ENCODE peak calls at places on chromosomes 7 and 10, in seven cellular contexts. One of them, this sample, is unnamed.

GRCh38 chr10:128927389-128927788 is 539.7 kb upstream of the MGMT start:
- DNase-seq in iPS-NIHi11: no peak
- DNase-seq in mucosa of descending colon: no peak
- DNase-seq in HT1080: no peak
- DNase-seq in LHCN-M2: no peak
- DNase-seq in HuH-7: no peak
- DNase-seq in hippocampal formation: no peak
- DNase-seq in this sample: no peak

GRCh38 chr10:133565441-133566294 is at the start of gene SYCE1:
- DNase-seq in LHCN-M2: no peak
- DNase-seq in hippocampal formation: no peak
- DNase-seq in HuH-7: peak
- DNase-seq in mucosa of descending colon: no peak
- DNase-seq in iPS-NIHi11: no peak
- DNase-seq in HT1080: peak
- DNase-seq in this sample: peak

GRCh38 chr10:66180651-66181318 is 745.1 kb upstream of the LRRTM3 start:
- DNase-seq in HuH-7: peak
- DNase-seq in hippocampal formation: peak
- DNase-seq in mucosa of descending colon: no peak
- DNase-seq in LHCN-M2: peak
- DNase-seq in HT1080: peak
- DNase-seq in iPS-NIHi11: peak
- DNase-seq in this sample: peak

GRCh38 chr7:32500922-32501341 is 5.6 kb downstream of the AVL9 start:
- DNase-seq in iPS-NIHi11: no peak
- DNase-seq in HuH-7: no peak
- DNase-seq in HT1080: peak
- DNase-seq in hippocampal formation: peak
- DNase-seq in LHCN-M2: peak
- DNase-seq in mucosa of descending colon: no peak
- DNase-seq in this sample: no peak

GRCh38 chr10:91477236-91477635 is 67.1 kb downstream of the HECTD2 start:
- DNase-seq in HT1080: no peak
- DNase-seq in HuH-7: no peak
- DNase-seq in iPS-NIHi11: no peak
- DNase-seq in LHCN-M2: no peak
- DNase-seq in hippocampal formation: no peak
- DNase-seq in mucosa of descending colon: no peak
- DNase-seq in this sample: no peak

GRCh38 chr10:119051775-119052174 is 22.3 kb downstream of the NANOS1 start:
- DNase-seq in iPS-NIHi11: no peak
- DNase-seq in LHCN-M2: no peak
- DNase-seq in HuH-7: no peak
- DNase-seq in HT1080: no peak
- DNase-seq in hippocampal formation: no peak
- DNase-seq in mucosa of descending colon: no peak
- DNase-seq in this sample: no peak

GRCh38 chr10:58152698-58153263 is 114.9 kb downstream of the IPMK start:
- DNase-seq in iPS-NIHi11: peak
- DNase-seq in HT1080: peak
- DNase-seq in LHCN-M2: peak
- DNase-seq in mucosa of descending colon: no peak
- DNase-seq in hippocampal formation: peak
- DNase-seq in HuH-7: peak
- DNase-seq in this sample: peak

GRCh38 chr7:5594616-5595544 is 171.2 kb upstream of the TNRC18 start:
- DNase-seq in HuH-7: peak
- DNase-seq in mucosa of descending colon: no peak
- DNase-seq in hippocampal formation: no peak
- DNase-seq in HT1080: peak
- DNase-seq in iPS-NIHi11: peak
- DNase-seq in LHCN-M2: peak
- DNase-seq in this sample: peak

GRCh38 chr7:94449151-94449725 is 54.5 kb downstream of the COL1A2 start:
- DNase-seq in HuH-7: no peak
- DNase-seq in LHCN-M2: peak
- DNase-seq in HT1080: peak
- DNase-seq in mucosa of descending colon: no peak
- DNase-seq in hippocampal formation: peak
- DNase-seq in iPS-NIHi11: peak
- DNase-seq in this sample: peak

GRCh38 chr7:112752576-112752975 is 37.6 kb downstream of the TMEM168 start:
- DNase-seq in HuH-7: no peak
- DNase-seq in hippocampal formation: no peak
- DNase-seq in mucosa of descending colon: no peak
- DNase-seq in iPS-NIHi11: no peak
- DNase-seq in LHCN-M2: no peak
- DNase-seq in HT1080: no peak
- DNase-seq in this sample: no peak

GRCh38 chr10:72665925-72666324 is 26.0 kb upstream of the MCU start:
- DNase-seq in LHCN-M2: peak
- DNase-seq in mucosa of descending colon: no peak
- DNase-seq in HT1080: peak
- DNase-seq in HuH-7: no peak
- DNase-seq in hippocampal formation: no peak
- DNase-seq in iPS-NIHi11: no peak
- DNase-seq in this sample: no peak

GRCh38 chr7:77544523-77544922 is 7.4 kb downstream of the PTPN12 start:
- DNase-seq in LHCN-M2: no peak
- DNase-seq in HuH-7: no peak
- DNase-seq in hippocampal formation: no peak
- DNase-seq in mucosa of descending colon: no peak
- DNase-seq in HT1080: no peak
- DNase-seq in iPS-NIHi11: no peak
- DNase-seq in this sample: no peak

GRCh38 chr10:100890141-100890695 is 22.5 kb upstream of the SLF2 start:
- DNase-seq in mucosa of descending colon: no peak
- DNase-seq in hippocampal formation: no peak
- DNase-seq in HuH-7: no peak
- DNase-seq in iPS-NIHi11: no peak
- DNase-seq in HT1080: no peak
- DNase-seq in LHCN-M2: no peak
- DNase-seq in this sample: no peak

GRCh38 chr7:91836065-91836368 is 44.5 kb downstream of the MTERF1 start:
- DNase-seq in LHCN-M2: peak
- DNase-seq in iPS-NIHi11: no peak
- DNase-seq in mucosa of descending colon: no peak
- DNase-seq in hippocampal formation: no peak
- DNase-seq in HT1080: peak
- DNase-seq in HuH-7: no peak
- DNase-seq in this sample: no peak

GRCh38 chr7:35714862-35715261 is 19.9 kb upstream of the HERPUD2 start:
- DNase-seq in mucosa of descending colon: no peak
- DNase-seq in iPS-NIHi11: no peak
- DNase-seq in HuH-7: peak
- DNase-seq in hippocampal formation: peak
- DNase-seq in HT1080: no peak
- DNase-seq in LHCN-M2: no peak
- DNase-seq in this sample: no peak